ENCODE peak calls at places on chromosomes 11 and 22, in four cellular contexts. G is body of pancreas, R is astrocyte of the spinal cord, S is NCI-H2081. A is an unnamed sample.

GRCh38 chr22:41512421-41513194 is 31.7 kb downstream of the POLR3H start:
- DNase-seq in G (no peak), R (peak), S (no peak), A (peak)

GRCh38 chr11:121446752-121447156 is 5.4 kb upstream of the SORL1 start:
- DNase-seq in G (no peak), R (peak), S (no peak), A (peak)

GRCh38 chr11:26753738-26754504 is 32.1 kb upstream of the SLC5A12 start:
- DNase-seq in G (peak), R (peak), S (peak), A (peak)

GRCh38 chr11:17642980-17643379 is 76.4 kb upstream of the MYOD1 start:
- DNase-seq in G (no peak), R (no peak), S (no peak), A (no peak)

GRCh38 chr22:37894939-37895670 is 11.0 kb upstream of the MICALL1 start:
- DNase-seq in G (no peak), R (no peak), S (no peak), A (no peak)

GRCh38 chr11:205221-206001 is 1.8 kb downstream of the BET1L start:
- DNase-seq in G (peak), R (no peak), S (no peak), A (no peak)

GRCh38 chr22:46651316-46651715 is 31.1 kb downstream of the GRAMD4 start:
- DNase-seq in G (no peak), R (no peak), S (no peak), A (no peak)

GRCh38 chr11:109865558-109866186 is 227.5 kb upstream of the ZC3H12C start:
- DNase-seq in G (peak), R (no peak), S (peak), A (no peak)

GRCh38 chr22:39138357-39138997 is 14.0 kb downstream of the CBX7 start:
- DNase-seq in G (no peak), R (no peak), S (no peak), A (no peak)

GRCh38 chr11:2211113-2211971 is 39.7 kb upstream of the TH start:
- DNase-seq in G (peak), R (no peak), S (peak), A (no peak)

GRCh38 chr22:39343259-39344045 is 6.3 kb upstream of the SYNGR1 start:
- DNase-seq in G (peak), R (peak), S (no peak), A (peak)

GRCh38 chr11:129987950-129988349 is 14.7 kb downstream of the PRDM10 start:
- DNase-seq in G (no peak), R (no peak), S (no peak), A (no peak)

GRCh38 chr11:10358696-10359095 is 53.8 kb downstream of the ADM start:
- DNase-seq in G (no peak), R (no peak), S (no peak), A (no peak)

GRCh38 chr22:36860017-36860416 is 789 bp upstream of the NCF4 start:
- DNase-seq in G (no peak), R (no peak), S (no peak), A (no peak)

GRCh38 chr11:46039990-46040389 is 81.3 kb downstream of the PHF21A start:
- DNase-seq in G (no peak), R (peak), S (no peak), A (peak)

GRCh38 chr11:65646921-65647701 is 9.2 kb downstream of the SIPA1 start:
- DNase-seq in G (peak), R (peak), S (no peak), A (peak)

GRCh38 chr11:31870609-31871309 is 59.6 kb upstream of the PAX6 start:
- DNase-seq in G (peak), R (peak), S (peak), A (peak)

A was measured in fibroblast of pulmonary artery.